ENCODE peak calls at places on chromosomes 11 and 22, in seven cellular contexts. One of them, this sample, is unnamed.

GRCh38 chr11:2214527-2215229 is 43.1 kb upstream of the TH start:
- DNase-seq in mucosa of descending colon: no peak
- DNase-seq in neural progenitor cell: no peak
- DNase-seq in right atrium auricular region: peak; percentile 36
- DNase-seq in heart left ventricle: no peak
- DNase-seq in left ventricle myocardium inferior: no peak
- DNase-seq in Caco-2: peak; percentile 73
- DNase-seq in this sample: no peak

GRCh38 chr11:34641981-34642380 is 21.1 kb downstream of the EHF start:
- DNase-seq in mucosa of descending colon: peak; percentile 56
- DNase-seq in neural progenitor cell: no peak
- DNase-seq in right atrium auricular region: no peak
- DNase-seq in heart left ventricle: no peak
- DNase-seq in left ventricle myocardium inferior: no peak
- DNase-seq in Caco-2: no peak
- DNase-seq in this sample: no peak

GRCh38 chr11:95404370-95404769 is 173.4 kb upstream of the SESN3 start:
- DNase-seq in mucosa of descending colon: no peak
- DNase-seq in neural progenitor cell: peak; percentile 26
- DNase-seq in right atrium auricular region: no peak
- DNase-seq in heart left ventricle: no peak
- DNase-seq in left ventricle myocardium inferior: no peak
- DNase-seq in Caco-2: no peak
- DNase-seq in this sample: no peak

GRCh38 chr11:65308281-65308891 is 6.3 kb upstream of the CDC42EP2 start:
- DNase-seq in mucosa of descending colon: peak; percentile 75
- DNase-seq in neural progenitor cell: no peak
- DNase-seq in right atrium auricular region: no peak
- DNase-seq in heart left ventricle: peak; percentile 51
- DNase-seq in left ventricle myocardium inferior: peak; percentile 48
- DNase-seq in Caco-2: no peak
- DNase-seq in this sample: peak; percentile 69

GRCh38 chr22:43088979-43089717 is at the start of gene TTLL1:
- DNase-seq in mucosa of descending colon: peak; percentile 93
- DNase-seq in neural progenitor cell: peak; percentile 94
- DNase-seq in right atrium auricular region: peak; percentile 85
- DNase-seq in heart left ventricle: peak; percentile 94
- DNase-seq in left ventricle myocardium inferior: peak; percentile 91
- DNase-seq in Caco-2: peak; percentile 90
- DNase-seq in this sample: peak; percentile 90

GRCh38 chr22:45692549-45692948 is 20.9 kb downstream of the ATXN10 start:
- DNase-seq in mucosa of descending colon: no peak
- DNase-seq in neural progenitor cell: no peak
- DNase-seq in right atrium auricular region: no peak
- DNase-seq in heart left ventricle: no peak
- DNase-seq in left ventricle myocardium inferior: no peak
- DNase-seq in Caco-2: no peak
- DNase-seq in this sample: no peak

GRCh38 chr11:825366-826231 is 2.1 kb upstream of the CRACR2B start:
- DNase-seq in mucosa of descending colon: peak; percentile 80
- DNase-seq in neural progenitor cell: no peak
- DNase-seq in right atrium auricular region: no peak
- DNase-seq in heart left ventricle: no peak
- DNase-seq in left ventricle myocardium inferior: no peak
- DNase-seq in Caco-2: no peak
- DNase-seq in this sample: no peak

GRCh38 chr11:12029738-12030363 is 21.4 kb upstream of the DKK3 start:
- DNase-seq in mucosa of descending colon: no peak
- DNase-seq in neural progenitor cell: no peak
- DNase-seq in right atrium auricular region: no peak
- DNase-seq in heart left ventricle: no peak
- DNase-seq in left ventricle myocardium inferior: no peak
- DNase-seq in Caco-2: no peak
- DNase-seq in this sample: no peak

GRCh38 chr22:19719055-19719482 is 4.3 kb upstream of the GP1BB start:
- DNase-seq in mucosa of descending colon: no peak
- DNase-seq in neural progenitor cell: no peak
- DNase-seq in right atrium auricular region: no peak
- DNase-seq in heart left ventricle: peak; percentile 72
- DNase-seq in left ventricle myocardium inferior: peak; percentile 49
- DNase-seq in Caco-2: no peak
- DNase-seq in this sample: no peak

GRCh38 chr22:19717181-19717580 is 2.9 kb downstream of the SEPTIN5 start:
- DNase-seq in mucosa of descending colon: no peak
- DNase-seq in neural progenitor cell: no peak
- DNase-seq in right atrium auricular region: no peak
- DNase-seq in heart left ventricle: peak; percentile 27
- DNase-seq in left ventricle myocardium inferior: no peak
- DNase-seq in Caco-2: no peak
- DNase-seq in this sample: no peak

GRCh38 chr22:19719488-19720021 is 3.8 kb upstream of the GP1BB start:
- DNase-seq in mucosa of descending colon: no peak
- DNase-seq in neural progenitor cell: no peak
- DNase-seq in right atrium auricular region: no peak
- DNase-seq in heart left ventricle: peak; percentile 33
- DNase-seq in left ventricle myocardium inferior: no peak
- DNase-seq in Caco-2: no peak
- DNase-seq in this sample: no peak

GRCh38 chr22:19717691-19718254 is 3.5 kb downstream of the SEPTIN5 start:
- DNase-seq in mucosa of descending colon: peak; percentile 78
- DNase-seq in neural progenitor cell: peak; percentile 79
- DNase-seq in right atrium auricular region: no peak
- DNase-seq in heart left ventricle: peak; percentile 83
- DNase-seq in left ventricle myocardium inferior: peak; percentile 81
- DNase-seq in Caco-2: no peak
- DNase-seq in this sample: peak; percentile 84

GRCh38 chr22:19718255-19719054 is 4.2 kb downstream of the SEPTIN5 start:
- DNase-seq in mucosa of descending colon: no peak
- DNase-seq in neural progenitor cell: no peak
- DNase-seq in right atrium auricular region: no peak
- DNase-seq in heart left ventricle: no peak
- DNase-seq in left ventricle myocardium inferior: no peak
- DNase-seq in Caco-2: no peak
- DNase-seq in this sample: no peak
- H3K4me1 ChIP-seq in mucosa of descending colon: peaks cover 17% of the 10 kb centered on the region
- H3K4me1 ChIP-seq in neural progenitor cell: peaks cover 24% of the 10 kb centered on the region
- H3K4me1 ChIP-seq in right atrium auricular region: no peaks in the 10 kb centered on the region
- H3K4me1 ChIP-seq in heart left ventricle: no peaks in the 10 kb centered on the region
- H3K4me1 ChIP-seq in left ventricle myocardium inferior: peaks cover 94% of the 10 kb centered on the region
- H3K4me1 ChIP-seq in Caco-2: peaks cover 7% of the 10 kb centered on the region
- H3K4me1 ChIP-seq in this sample: peaks cover 8% of the 10 kb centered on the region

DNA sequence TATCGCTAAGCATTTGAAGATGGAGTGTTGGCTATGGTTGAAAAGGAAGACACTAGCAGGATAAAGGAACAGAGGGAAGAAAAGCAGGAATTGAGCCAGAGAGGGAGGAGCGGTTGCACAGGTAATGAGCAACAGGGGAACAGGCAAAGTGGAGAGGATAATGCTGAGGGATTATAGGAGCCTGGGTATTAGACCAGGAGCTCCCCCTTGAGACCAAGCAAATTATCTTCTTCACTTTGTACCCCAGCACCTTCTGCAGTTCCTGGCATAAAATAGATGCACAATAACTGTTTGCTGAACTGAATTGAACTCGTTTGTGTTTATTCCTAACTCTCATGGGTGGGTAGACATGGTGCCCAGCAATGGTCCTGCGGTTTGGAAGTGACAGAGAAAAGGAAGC is 54.6 kb upstream of the OR5P2 start:
- DNase-seq in mucosa of descending colon: no peak
- DNase-seq in neural progenitor cell: no peak
- DNase-seq in right atrium auricular region: no peak
- DNase-seq in heart left ventricle: no peak
- DNase-seq in left ventricle myocardium inferior: no peak
- DNase-seq in Caco-2: no peak
- DNase-seq in this sample: no peak
- TF ChIP-seq CTCF in mucosa of descending colon: no peak
- TF ChIP-seq CTCF in neural progenitor cell: peak; percentile 25
- TF ChIP-seq CTCF in right atrium auricular region: no peak
- TF ChIP-seq CTCF in heart left ventricle: no peak
- TF ChIP-seq CTCF in left ventricle myocardium inferior: no peak
- TF ChIP-seq CTCF in Caco-2: no peak
- TF ChIP-seq CTCF in this sample: no peak

GRCh38 chr11:78099671-78100070 is 20.0 kb upstream of the NDUFC2 start:
- DNase-seq in mucosa of descending colon: no peak
- DNase-seq in neural progenitor cell: no peak
- DNase-seq in right atrium auricular region: no peak
- DNase-seq in heart left ventricle: no peak
- DNase-seq in left ventricle myocardium inferior: no peak
- DNase-seq in Caco-2: no peak
- DNase-seq in this sample: no peak

GRCh38 chr11:78097666-78098385 is 18.2 kb upstream of the NDUFC2 start:
- DNase-seq in mucosa of descending colon: no peak
- DNase-seq in neural progenitor cell: no peak
- DNase-seq in right atrium auricular region: no peak
- DNase-seq in heart left ventricle: peak; percentile 25
- DNase-seq in left ventricle myocardium inferior: no peak
- DNase-seq in Caco-2: no peak
- DNase-seq in this sample: no peak

DNA sequence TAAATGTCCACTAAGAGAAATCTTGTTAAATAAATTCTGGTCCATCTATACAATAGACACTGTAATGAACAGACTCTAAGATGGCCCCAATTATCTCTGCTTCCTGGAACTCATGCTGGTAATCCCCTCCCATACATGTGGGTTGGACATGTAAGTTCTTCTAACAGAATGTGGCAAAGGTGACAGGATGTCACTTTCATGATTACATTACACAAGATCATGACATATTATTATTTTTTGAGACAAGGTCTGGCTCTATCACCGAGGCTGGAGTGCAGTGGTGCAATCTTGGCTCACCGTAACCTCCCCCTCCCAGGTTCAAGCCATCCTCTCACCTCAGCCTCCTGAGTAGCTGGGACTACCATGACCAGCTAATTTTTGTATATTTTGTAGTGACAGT is 14.6 kb upstream of the NDUFC2 start:
- DNase-seq in mucosa of descending colon: no peak
- DNase-seq in neural progenitor cell: no peak
- DNase-seq in right atrium auricular region: no peak
- DNase-seq in heart left ventricle: no peak
- DNase-seq in left ventricle myocardium inferior: no peak
- DNase-seq in Caco-2: no peak
- DNase-seq in this sample: no peak
- H3K4me1 ChIP-seq in mucosa of descending colon: no peaks in the 10 kb centered on the region
- H3K4me1 ChIP-seq in neural progenitor cell: no peaks in the 10 kb centered on the region
- H3K4me1 ChIP-seq in right atrium auricular region: no peaks in the 10 kb centered on the region
- H3K4me1 ChIP-seq in heart left ventricle: no peaks in the 10 kb centered on the region
- H3K4me1 ChIP-seq in left ventricle myocardium inferior: peaks cover 7% of the 10 kb centered on the region
- H3K4me1 ChIP-seq in Caco-2: peaks cover 21% of the 10 kb centered on the region
- H3K4me1 ChIP-seq in this sample: no peaks in the 10 kb centered on the region

GRCh38 chr11:117616979-117617378 is 180.0 kb downstream of the DSCAML1 start:
- DNase-seq in mucosa of descending colon: no peak
- DNase-seq in neural progenitor cell: no peak
- DNase-seq in right atrium auricular region: no peak
- DNase-seq in heart left ventricle: no peak
- DNase-seq in left ventricle myocardium inferior: no peak
- DNase-seq in Caco-2: no peak
- DNase-seq in this sample: no peak

GRCh38 chr11:117613521-117613920 is 183.5 kb downstream of the DSCAML1 start:
- DNase-seq in mucosa of descending colon: no peak
- DNase-seq in neural progenitor cell: peak; percentile 29
- DNase-seq in right atrium auricular region: no peak
- DNase-seq in heart left ventricle: no peak
- DNase-seq in left ventricle myocardium inferior: no peak
- DNase-seq in Caco-2: no peak
- DNase-seq in this sample: no peak

GRCh38 chr11:117612111-117612510 is 184.9 kb downstream of the DSCAML1 start:
- DNase-seq in mucosa of descending colon: no peak
- DNase-seq in neural progenitor cell: no peak
- DNase-seq in right atrium auricular region: no peak
- DNase-seq in heart left ventricle: no peak
- DNase-seq in left ventricle myocardium inferior: no peak
- DNase-seq in Caco-2: no peak
- DNase-seq in this sample: no peak

GRCh38 chr11:117618273-117618672 is 178.7 kb downstream of the DSCAML1 start:
- DNase-seq in mucosa of descending colon: no peak
- DNase-seq in neural progenitor cell: no peak
- DNase-seq in right atrium auricular region: no peak
- DNase-seq in heart left ventricle: no peak
- DNase-seq in left ventricle myocardium inferior: no peak
- DNase-seq in Caco-2: no peak
- DNase-seq in this sample: no peak

GRCh38 chr11:117614695-117615094 is 182.3 kb downstream of the DSCAML1 start:
- DNase-seq in mucosa of descending colon: no peak
- DNase-seq in neural progenitor cell: peak; percentile 24
- DNase-seq in right atrium auricular region: no peak
- DNase-seq in heart left ventricle: no peak
- DNase-seq in left ventricle myocardium inferior: no peak
- DNase-seq in Caco-2: no peak
- DNase-seq in this sample: no peak
- TF ChIP-seq CTCF in mucosa of descending colon: no peak
- TF ChIP-seq CTCF in neural progenitor cell: peak; percentile 39
- TF ChIP-seq CTCF in right atrium auricular region: no peak
- TF ChIP-seq CTCF in heart left ventricle: no peak
- TF ChIP-seq CTCF in left ventricle myocardium inferior: no peak
- TF ChIP-seq CTCF in Caco-2: peak; percentile 45
- TF ChIP-seq CTCF in this sample: no peak

DNA sequence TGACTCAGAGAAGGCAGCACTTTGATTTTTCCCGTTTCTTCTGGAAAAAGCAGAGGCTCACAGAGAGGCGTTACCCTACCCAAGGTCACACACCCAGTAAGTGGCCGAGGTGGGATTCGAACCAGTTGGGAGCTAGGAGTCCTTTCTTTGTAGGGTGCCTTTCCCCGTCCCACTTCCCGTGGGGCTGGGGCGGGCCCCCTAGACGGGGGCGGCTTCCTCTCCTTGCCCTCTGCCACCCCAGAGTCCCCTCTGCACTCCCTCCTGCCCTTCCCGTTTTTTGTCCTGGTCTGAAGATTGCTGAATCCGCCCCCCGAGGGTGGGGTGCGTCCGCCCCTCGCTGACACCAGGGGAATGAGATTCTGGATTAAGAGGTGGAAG is 747 bp downstream of the TPCN2 start:
- DNase-seq in mucosa of descending colon: peak; percentile 61
- DNase-seq in neural progenitor cell: no peak
- DNase-seq in right atrium auricular region: no peak
- DNase-seq in heart left ventricle: no peak
- DNase-seq in left ventricle myocardium inferior: no peak
- DNase-seq in Caco-2: no peak
- DNase-seq in this sample: no peak
- H3K4me1 ChIP-seq in mucosa of descending colon: peaks cover 12% of the 10 kb centered on the region
- H3K4me1 ChIP-seq in neural progenitor cell: peaks cover 16% of the 10 kb centered on the region
- H3K4me1 ChIP-seq in right atrium auricular region: no peaks in the 10 kb centered on the region
- H3K4me1 ChIP-seq in heart left ventricle: no peaks in the 10 kb centered on the region
- H3K4me1 ChIP-seq in left ventricle myocardium inferior: peaks cover 63% of the 10 kb centered on the region
- H3K4me1 ChIP-seq in Caco-2: peaks cover 64% of the 10 kb centered on the region
- H3K4me1 ChIP-seq in this sample: peaks cover 26% of the 10 kb centered on the region

GRCh38 chr11:40291304-40292100 is 1168.0 kb downstream of the LRRC4C start:
- DNase-seq in mucosa of descending colon: no peak
- DNase-seq in neural progenitor cell: peak; percentile 31
- DNase-seq in right atrium auricular region: no peak
- DNase-seq in heart left ventricle: no peak
- DNase-seq in left ventricle myocardium inferior: no peak
- DNase-seq in Caco-2: no peak
- DNase-seq in this sample: no peak
- TF ChIP-seq CTCF in mucosa of descending colon: no peak
- TF ChIP-seq CTCF in neural progenitor cell: no peak
- TF ChIP-seq CTCF in right atrium auricular region: no peak
- TF ChIP-seq CTCF in heart left ventricle: no peak
- TF ChIP-seq CTCF in left ventricle myocardium inferior: no peak
- TF ChIP-seq CTCF in Caco-2: no peak
- TF ChIP-seq CTCF in this sample: no peak

GRCh38 chr22:37538590-37539357 is 19.6 kb upstream of the CARD10 start:
- DNase-seq in mucosa of descending colon: peak; percentile 96
- DNase-seq in neural progenitor cell: peak; percentile 94
- DNase-seq in right atrium auricular region: peak; percentile 95
- DNase-seq in heart left ventricle: peak; percentile 95
- DNase-seq in left ventricle myocardium inferior: peak; percentile 92
- DNase-seq in Caco-2: peak; percentile 92
- DNase-seq in this sample: peak; percentile 96
- H3K4me1 ChIP-seq in mucosa of descending colon: peaks cover 14% of the 10 kb centered on the region
- H3K4me1 ChIP-seq in neural progenitor cell: no peaks in the 10 kb centered on the region
- H3K4me1 ChIP-seq in right atrium auricular region: no peaks in the 10 kb centered on the region
- H3K4me1 ChIP-seq in heart left ventricle: no peaks in the 10 kb centered on the region
- H3K4me1 ChIP-seq in left ventricle myocardium inferior: peaks cover 10% of the 10 kb centered on the region
- H3K4me1 ChIP-seq in Caco-2: peaks cover 12% of the 10 kb centered on the region
- H3K4me1 ChIP-seq in this sample: no peaks in the 10 kb centered on the region

GRCh38 chr11:90639687-90640086 is 416.8 kb upstream of the CHORDC1 start:
- DNase-seq in mucosa of descending colon: no peak
- DNase-seq in neural progenitor cell: no peak
- DNase-seq in right atrium auricular region: no peak
- DNase-seq in heart left ventricle: no peak
- DNase-seq in left ventricle myocardium inferior: no peak
- DNase-seq in Caco-2: no peak
- DNase-seq in this sample: no peak
- TF ChIP-seq CTCF in mucosa of descending colon: no peak
- TF ChIP-seq CTCF in neural progenitor cell: peak; percentile 58
- TF ChIP-seq CTCF in right atrium auricular region: no peak
- TF ChIP-seq CTCF in heart left ventricle: peak; percentile 29
- TF ChIP-seq CTCF in left ventricle myocardium inferior: peak; percentile 25
- TF ChIP-seq CTCF in Caco-2: peak; percentile 29
- TF ChIP-seq CTCF in this sample: no peak